ENCODE peak calls at places on chromosomes 7 and 10, in six cellular contexts. K is mesendoderm, H is neuronal stem cell, A is IMR-90, S is H9, L is mesenchymal stem cell. G is an unnamed sample.
A peak's percentile ranks its signal among the peaks of the same experiment; 100 is the strongest.

GRCh38 chr10:68153473-68154210 is 44.4 kb downstream of the MYPN start:
- DNase-seq in L (peak; percentile 99), K (peak; percentile 99), A (peak; percentile 99), H (no peak), S (peak; percentile 77), G (peak; percentile 53)

GRCh38 chr7:89456556-89456955 is 661.0 kb upstream of the TEX47 start:
- DNase-seq in S (no peak), H (no peak), K (no peak), L (no peak), A (no peak), G (no peak)

GRCh38 chr10:69209787-69210480 is 10.2 kb upstream of the HKDC1 start:
- DNase-seq in A (no peak), K (no peak), L (no peak), H (no peak), S (no peak), G (no peak)

GRCh38 chr7:133529861-133530260 is 277.0 kb downstream of the EXOC4 start:
- DNase-seq in H (no peak), S (no peak), L (no peak), A (no peak), K (no peak), G (no peak)

GRCh38 chr10:25028711-25029110 is 12.3 kb downstream of the THNSL1 start:
- DNase-seq in H (no peak), K (no peak), A (peak; percentile 32), L (no peak), S (no peak), G (no peak)

GRCh38 chr10:102546606-102547310 is 43.0 kb downstream of the SUFU start:
- DNase-seq in L (no peak), S (no peak), K (no peak), A (peak; percentile 90), H (no peak), G (no peak)

GRCh38 chr7:5077740-5078139 is 32.1 kb downstream of the RBAK start:
- DNase-seq in A (peak; percentile 7), S (no peak), L (no peak), K (no peak), H (no peak), G (no peak)

GRCh38 chr7:57179776-57180415 is 47.7 kb upstream of the ZNF479 start:
- DNase-seq in H (no peak), K (no peak), A (no peak), S (no peak), L (no peak), G (no peak)

GRCh38 chr7:148590533-148590932 is at the start of gene C7orf33:
- DNase-seq in L (no peak), K (no peak), A (no peak), H (no peak), S (no peak), G (no peak)

GRCh38 chr7:42238709-42239395 is 1.8 kb upstream of the GLI3 start:
- DNase-seq in A (peak; percentile 84), H (no peak), S (peak; percentile 41), L (peak; percentile 86), K (peak; percentile 73), G (no peak)

GRCh38 chr10:110471566-110472139 is 26.1 kb upstream of the DUSP5 start:
- DNase-seq in H (no peak), K (no peak), L (no peak), S (no peak), A (peak; percentile 89), G (no peak)

GRCh38 chr10:88389456-88389855 is 193.7 kb downstream of the RNLS start:
- DNase-seq in K (peak; percentile 42), A (peak; percentile 73), H (no peak), S (no peak), L (peak; percentile 69), G (no peak)

GRCh38 chr10:67603086-67603485 is 92.9 kb downstream of the CTNNA3 start:
- DNase-seq in K (no peak), L (no peak), A (no peak), S (no peak), H (no peak), G (no peak)

GRCh38 chr10:60417898-60418297 is 28.2 kb upstream of the ANK3 start:
- DNase-seq in L (no peak), A (peak; percentile 39), S (no peak), K (no peak), H (no peak), G (no peak)

GRCh38 chr10:116688241-116688711 is 54.1 kb downstream of the HSPA12A start:
- DNase-seq in K (peak; percentile 88), S (no peak), L (peak; percentile 38), H (no peak), A (peak; percentile 80), G (no peak)

GRCh38 chr7:121109145-121109544 is 120.6 kb downstream of the CPED1 start:
- DNase-seq in L (no peak), A (peak; percentile 47), H (peak; percentile 14), S (no peak), K (no peak), G (no peak)

GRCh38 chr10:47161465-47161864 is 138.5 kb upstream of the GDF10 start:
- DNase-seq in A (no peak), L (no peak), H (no peak), K (no peak), S (no peak), G (no peak)

GRCh38 chr10:118045842-118046490 is 775 bp downstream of the RAB11FIP2 start:
- DNase-seq in A (peak; percentile 29), S (no peak), K (peak; percentile 70), L (peak; percentile 56), H (no peak), G (no peak)

GRCh38 chr7:2242541-2243482 is 786 bp downstream of the NUDT1 start:
- DNase-seq in K (peak; percentile 62), S (peak; percentile 59), A (peak; percentile 20), H (no peak), L (peak; percentile 50), G (peak; percentile 62)

DNA sequence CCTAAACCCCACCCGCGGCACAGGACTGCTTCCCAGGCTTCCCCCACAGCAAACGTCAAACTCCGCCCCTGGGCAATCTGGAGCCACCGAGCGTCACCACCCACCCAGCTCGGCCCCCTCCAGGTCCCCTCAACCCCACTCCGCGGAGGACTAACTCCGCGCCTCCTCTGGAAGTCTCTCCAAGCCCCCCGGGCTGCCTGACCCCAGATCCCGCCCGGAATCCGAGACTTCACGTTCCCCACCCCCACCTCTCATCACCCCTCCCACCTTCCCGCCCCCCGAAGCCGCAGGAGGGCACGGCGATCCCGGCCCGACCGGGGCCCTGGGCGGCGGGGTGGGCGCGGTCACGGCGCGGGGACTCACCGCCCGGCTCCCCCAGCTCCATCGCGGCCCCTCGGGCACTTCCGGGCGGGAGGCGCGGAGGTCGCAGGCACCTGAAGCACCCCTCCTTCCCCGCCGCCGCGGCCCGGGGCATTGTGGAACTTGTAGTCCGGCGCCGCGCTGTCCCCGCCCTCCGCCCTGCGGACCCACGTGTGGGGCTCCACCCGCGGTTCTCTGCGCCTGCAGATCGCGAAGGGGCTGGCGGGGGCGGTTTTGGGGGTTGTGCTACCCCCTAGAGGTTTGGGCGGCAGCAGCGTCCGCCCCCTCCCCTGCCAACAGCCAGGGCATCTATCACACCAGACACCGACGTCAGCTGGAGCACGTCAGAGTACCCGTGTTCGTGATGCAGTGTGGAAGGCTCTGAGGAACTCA is at the start of gene TMUB1:
- DNase-seq in H (no peak), K (peak; percentile 61), A (peak; percentile 51), S (peak; percentile 70), L (peak; percentile 70), G (peak; percentile 87)
- H2AK5ac ChIP-seq in H (peak within 1 kb of the TSS; percentile 98), K (peak within 1 kb of the TSS; percentile 38), A (peak within 1 kb of the TSS; percentile 80), S (no peak within 1 kb of the TSS), L (peak within 1 kb of the TSS; percentile 34), G (no peak within 1 kb of the TSS)

GRCh38 chr10:77247076-77247561 is 390.5 kb downstream of the KCNMA1 start:
- DNase-seq in L (peak; percentile 70), S (no peak), K (peak; percentile 93), A (peak; percentile 77), H (no peak), G (no peak)
- H2AK5ac ChIP-seq in L (no peak overlapping the region), S (no peak overlapping the region), K (no peak overlapping the region), A (no peak overlapping the region), H (no peak overlapping the region), G (no peak overlapping the region)

GRCh38 chr10:123882681-123883445 is 8.7 kb downstream of the CPXM2 start:
- DNase-seq in S (no peak), L (no peak), H (no peak), A (no peak), K (no peak), G (no peak)
- H2AK5ac ChIP-seq in S (no peak overlapping the region), L (no peak overlapping the region), H (peak overlapping the region; percentile 56), A (no peak overlapping the region), K (no peak overlapping the region), G (no peak overlapping the region)

GRCh38 chr7:134773164-134773563 is 6.3 kb upstream of the CALD1 start:
- DNase-seq in S (no peak), H (no peak), A (no peak), L (no peak), K (no peak), G (no peak)
- H2AK5ac ChIP-seq in S (no peak overlapping the region), H (no peak overlapping the region), A (peak overlapping the region; percentile 50), L (no peak overlapping the region), K (no peak overlapping the region), G (no peak overlapping the region)

DNA sequence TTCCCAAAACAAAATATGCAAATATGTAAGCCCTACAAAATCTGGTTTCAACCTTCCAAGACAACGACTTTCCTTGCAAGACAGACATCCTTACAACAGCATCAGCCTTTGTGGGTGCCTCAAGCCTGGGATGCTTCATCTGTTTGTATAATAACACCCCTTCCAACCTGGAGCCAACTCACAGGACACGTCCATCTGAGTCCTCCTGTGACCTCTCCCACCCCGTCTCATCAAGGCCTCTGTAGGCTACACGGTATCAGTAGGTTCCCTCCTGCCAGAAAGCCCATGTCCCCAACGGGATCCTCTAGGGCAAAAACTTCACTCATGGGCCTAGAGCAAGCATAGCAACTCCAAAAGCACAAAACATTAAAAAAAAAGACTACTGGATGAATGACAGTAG is 173.2 kb downstream of the TNS3 start:
- DNase-seq in A (no peak), H (no peak), L (no peak), S (no peak), K (no peak), G (no peak)
- H2AK5ac ChIP-seq in A (peak overlapping the region; percentile 10), H (no peak overlapping the region), L (no peak overlapping the region), S (no peak overlapping the region), K (no peak overlapping the region), G (no peak overlapping the region)

GRCh38 chr7:158400601-158401225 is 186.9 kb downstream of the PTPRN2 start:
- DNase-seq in L (no peak), H (no peak), A (no peak), S (no peak), K (no peak), G (no peak)

GRCh38 chr7:158402471-158402870 is 185.2 kb downstream of the PTPRN2 start:
- DNase-seq in L (no peak), H (no peak), K (no peak), A (no peak), S (no peak), G (no peak)

GRCh38 chr7:158401295-158401694 is 186.3 kb downstream of the PTPRN2 start:
- DNase-seq in S (no peak), K (no peak), L (no peak), A (no peak), H (no peak), G (no peak)

GRCh38 chr7:158403013-158403821 is 184.4 kb downstream of the PTPRN2 start:
- DNase-seq in H (no peak), L (no peak), A (no peak), K (no peak), S (no peak), G (no peak)

DNA sequence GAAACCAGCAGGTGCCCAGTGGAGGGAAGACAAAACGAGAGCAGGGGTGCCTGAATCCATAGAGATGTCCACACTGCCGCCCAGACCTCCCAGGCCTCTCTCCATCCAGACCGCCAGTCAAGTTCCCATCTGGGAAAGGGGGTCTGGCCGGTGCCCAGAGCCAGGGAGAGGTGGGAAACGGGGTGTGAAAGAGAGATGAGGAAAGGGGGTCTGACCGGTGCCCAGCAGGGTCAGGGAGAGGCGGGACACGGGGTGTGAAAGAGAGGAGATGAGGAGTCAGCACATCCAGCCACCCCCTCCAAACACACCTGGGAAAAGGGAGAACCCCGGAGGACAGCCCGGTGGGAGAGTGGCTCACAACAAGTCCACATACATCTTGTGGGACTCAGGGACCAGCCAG is 185.8 kb downstream of the PTPRN2 start:
- DNase-seq in L (no peak), A (no peak), S (no peak), H (no peak), K (no peak), G (no peak)
- H2AK5ac ChIP-seq in L (no peak overlapping the region), A (no peak overlapping the region), S (no peak overlapping the region), H (no peak overlapping the region), K (no peak overlapping the region), G (no peak overlapping the region)

G was measured in H1.